ENCODE peak calls at places on chromosomes 5 and 9, in ten cellular contexts. H is A549; I is colonic mucosa; Z is omental fat pad; L is activated T-cell treated with anti-CD3 and anti-CD28 coated beads, Interleukin-2, amount 50 U/mL, for 1 hour; J is nucleus accumbens; B is stimulated activated CD8-positive, alpha-beta memory T cell treated with anti-CD3 and anti-CD28 coated beads, Interleukin-4, amount 100 ng/mL, for 24 hours; S is cardiac muscle cell; D is EH; O is T-helper 1 cell. F is an unnamed sample.

GRCh38 chr5:170747357-170747756 is 36.2 kb upstream of the GABRP start:
- DNase-seq in H (no peak), I (no peak), Z (no peak), L (no peak), J (no peak), B (no peak), S (no peak), D (no peak), O (no peak), F (no peak)

GRCh38 chr9:97188545-97188944 is 118.9 kb upstream of the CCDC180 start:
- DNase-seq in H (no peak), I (no peak), Z (no peak), L (no peak), J (no peak), B (no peak), S (no peak), D (no peak), O (no peak), F (no peak)

GRCh38 chr5:143177263-143177994 is 226.1 kb downstream of the NR3C1 start:
- DNase-seq in H (peak), I (no peak), Z (no peak), L (no peak), J (no peak), B (no peak), S (peak), D (peak), O (no peak), F (no peak)

GRCh38 chr5:152331718-152332117 is 73.4 kb downstream of the NMUR2 start:
- DNase-seq in H (no peak), I (no peak), Z (no peak), L (no peak), J (no peak), B (no peak), S (no peak), D (no peak), O (no peak), F (no peak)

GRCh38 chr5:149549461-149550266 is 1.6 kb downstream of the CSNK1A1 start:
- DNase-seq in H (peak), I (peak), Z (no peak), L (peak), J (no peak), B (no peak), S (peak), D (peak), O (peak), F (no peak)

GRCh38 chr5:177539411-177539810 is 15.0 kb downstream of the FAM193B start:
- DNase-seq in H (no peak), I (no peak), Z (no peak), L (no peak), J (no peak), B (no peak), S (peak), D (peak), O (no peak), F (peak)

GRCh38 chr5:6399978-6400910 is 21.9 kb upstream of the MED10 start:
- DNase-seq in H (no peak), I (no peak), Z (no peak), L (no peak), J (no peak), B (no peak), S (peak), D (peak), O (no peak), F (no peak)

GRCh38 chr5:139574641-139575312 is 13.6 kb downstream of the UBE2D2 start:
- DNase-seq in H (peak), I (no peak), Z (no peak), L (no peak), J (no peak), B (no peak), S (peak), D (peak), O (peak), F (peak)

GRCh38 chr5:60613826-60614225 is 86.1 kb downstream of the DEPDC1B start:
- DNase-seq in H (no peak), I (no peak), Z (no peak), L (no peak), J (no peak), B (no peak), S (no peak), D (no peak), O (no peak), F (no peak)

GRCh38 chr5:146047396-146047795 is 58.0 kb downstream of the PLAC8L1 start:
- DNase-seq in H (no peak), I (peak), Z (no peak), L (no peak), J (no peak), B (no peak), S (no peak), D (no peak), O (no peak), F (no peak)

GRCh38 chr5:91137647-91138046 is 245.5 kb downstream of the ARRDC3 start:
- DNase-seq in H (no peak), I (no peak), Z (no peak), L (no peak), J (no peak), B (no peak), S (no peak), D (no peak), O (no peak), F (no peak)

GRCh38 chr9:109996936-109997580 is 210.9 kb downstream of the C9orf152 start:
- DNase-seq in H (no peak), I (no peak), Z (no peak), L (no peak), J (no peak), B (no peak), S (no peak), D (peak), O (no peak), F (no peak)

GRCh38 chr5:8825161-8825757 is 720.6 kb downstream of the SEMA5A start:
- DNase-seq in H (no peak), I (no peak), Z (no peak), L (no peak), J (no peak), B (no peak), S (no peak), D (peak), O (no peak), F (no peak)

GRCh38 chr5:135834639-135835529 is at the start of gene SLC25A48:
- DNase-seq in H (peak), I (peak), Z (no peak), L (no peak), J (peak), B (peak), S (peak), D (peak), O (peak), F (no peak)

GRCh38 chr5:474826-475661 is 32.1 kb downstream of the EXOC3 start:
- DNase-seq in H (no peak), I (no peak), Z (no peak), L (no peak), J (no peak), B (no peak), S (peak), D (peak), O (no peak), F (no peak)

F was measured in tibial nerve.